ENCODE peak calls at places on chromosomes 6 and 20, in ten cellular contexts. M, X, G, V, C, I, F, S, D and P are unnamed samples.
A peak's percentile ranks its signal among the peaks of the same experiment; 100 is the strongest.

GRCh38 chr6:151493495-151494234 is at the start of gene CCDC170:
- DNase-seq in M (peak; percentile 32), X (no peak), G (no peak), V (peak; percentile 17), C (peak; percentile 40), I (peak; percentile 66), F (peak; percentile 56), S (no peak), D (peak; percentile 64), P (peak; percentile 76)

GRCh38 chr20:18904624-18905023 is 91.0 kb downstream of the SCP2D1 start:
- DNase-seq in M (no peak), X (no peak), G (no peak), V (no peak), C (no peak), I (no peak), F (no peak), S (no peak), D (no peak), P (no peak)

GRCh38 chr6:36276581-36277536 is 7.0 kb downstream of the PNPLA1 start:
- DNase-seq in M (no peak), X (no peak), G (no peak), V (no peak), C (no peak), I (no peak), F (no peak), S (no peak), D (no peak), P (no peak)

GRCh38 chr20:49397525-49397924 is 84.9 kb downstream of the KCNB1 start:
- DNase-seq in M (peak; percentile 31), X (no peak), G (no peak), V (peak; percentile 34), C (no peak), I (peak; percentile 83), F (no peak), S (no peak), D (no peak), P (no peak)

GRCh38 chr6:20441921-20442320 is 40.2 kb downstream of the E2F3 start:
- DNase-seq in M (no peak), X (no peak), G (no peak), V (no peak), C (no peak), I (no peak), F (no peak), S (no peak), D (no peak), P (no peak)

GRCh38 chr6:165231581-165232276 is 77.7 kb downstream of the C6orf118 start:
- DNase-seq in M (no peak), X (no peak), G (no peak), V (peak; percentile 50), C (no peak), I (no peak), F (no peak), S (peak; percentile 22), D (no peak), P (peak; percentile 18)

GRCh38 chr6:43977404-43978111 is 149.7 kb downstream of the MRPL14 start:
- DNase-seq in M (no peak), X (no peak), G (no peak), V (no peak), C (no peak), I (no peak), F (peak; percentile 13), S (no peak), D (no peak), P (no peak)

GRCh38 chr20:39853664-39854063 is 835.4 kb downstream of the MAFB start:
- DNase-seq in M (no peak), X (peak; percentile 58), G (no peak), V (peak; percentile 92), C (peak; percentile 55), I (no peak), F (no peak), S (peak; percentile 35), D (no peak), P (peak; percentile 58)

GRCh38 chr6:34657307-34657978 is 39.1 kb downstream of the ILRUN start:
- DNase-seq in M (peak; percentile 50), X (peak; percentile 66), G (no peak), V (peak; percentile 85), C (no peak), I (no peak), F (no peak), S (peak; percentile 91), D (no peak), P (no peak)

GRCh38 chr6:169520104-169520503 is 181.7 kb downstream of the WDR27 start:
- DNase-seq in M (no peak), X (no peak), G (no peak), V (peak; percentile 55), C (no peak), I (no peak), F (no peak), S (no peak), D (no peak), P (no peak)
- TF ChIP-seq CTCF in M (no peak), X (peak; percentile 70), G (peak; percentile 47), V (peak; percentile 64), C (peak; percentile 53), I (no peak), F (peak; percentile 56), S (peak; percentile 56), D (no peak), P (no peak)

DNA sequence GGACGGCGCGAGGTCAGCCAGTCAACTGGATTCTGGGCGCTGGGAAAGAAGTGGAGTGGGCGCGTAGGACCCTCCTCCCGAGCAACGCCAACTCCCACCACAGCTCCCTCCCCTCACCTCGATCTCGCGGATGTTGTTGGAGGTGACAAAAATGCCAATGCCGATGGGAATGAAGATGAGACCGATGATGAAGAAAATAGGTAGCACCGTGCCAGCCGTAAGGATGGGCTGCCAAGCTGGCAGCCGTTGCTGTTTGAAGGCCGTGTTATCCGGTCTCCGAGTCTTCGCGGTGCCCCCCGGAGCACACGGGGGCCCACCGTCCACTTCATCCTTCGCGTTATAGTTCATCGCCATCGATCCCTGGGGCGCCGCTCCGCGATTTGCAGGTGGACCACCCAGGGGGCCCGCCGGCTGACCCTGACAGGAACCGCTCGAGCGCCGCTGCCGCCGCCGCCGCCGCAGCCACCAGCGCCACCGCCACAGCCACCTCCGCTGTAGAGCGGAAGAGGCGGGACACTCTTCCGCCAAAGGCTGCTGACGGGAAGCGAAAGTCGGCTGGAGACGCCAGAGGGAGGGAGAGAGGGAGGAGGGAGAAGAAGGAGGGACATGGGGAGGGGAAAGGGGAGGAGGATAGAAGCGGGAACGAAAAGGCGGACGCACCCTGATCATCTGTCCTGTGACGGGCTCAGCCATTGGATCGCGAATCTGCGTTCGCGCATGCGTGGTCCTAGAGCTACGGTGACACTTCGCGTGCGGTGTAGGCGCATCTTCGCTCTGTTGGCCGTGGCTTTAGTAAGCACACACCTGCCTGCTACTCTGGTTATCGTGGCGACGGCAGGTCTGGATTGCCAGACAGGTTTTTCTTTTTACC is at the start of gene TMEM30A:
- DNase-seq in M (peak; percentile 98), X (peak; percentile 98), G (peak; percentile 98), V (peak; percentile 99), C (peak; percentile 92), I (peak; percentile 99), F (peak; percentile 99), S (peak; percentile 90), D (peak; percentile 95), P (peak; percentile 94)
- TF ChIP-seq CTCF in M (peak; percentile 8), X (no peak), G (no peak), V (no peak), C (no peak), I (no peak), F (no peak), S (no peak), D (no peak), P (no peak)

GRCh38 chr6:111367393-111368088 is 115.5 kb downstream of the REV3L start:
- DNase-seq in M (no peak), X (no peak), G (no peak), V (no peak), C (no peak), I (no peak), F (no peak), S (no peak), D (no peak), P (no peak)

GRCh38 chr6:111358454-111358853 is 124.6 kb downstream of the REV3L start:
- DNase-seq in M (no peak), X (peak; percentile 1), G (no peak), V (peak; percentile 49), C (no peak), I (no peak), F (no peak), S (peak; percentile 29), D (no peak), P (no peak)

GRCh38 chr6:111357680-111358079 is 125.3 kb downstream of the REV3L start:
- DNase-seq in M (no peak), X (no peak), G (no peak), V (peak; percentile 60), C (no peak), I (no peak), F (no peak), S (no peak), D (no peak), P (no peak)

GRCh38 chr6:111356551-111356950 is 126.5 kb downstream of the REV3L start:
- DNase-seq in M (no peak), X (no peak), G (no peak), V (no peak), C (no peak), I (no peak), F (no peak), S (no peak), D (no peak), P (no peak)

GRCh38 chr6:111361648-111362047 is 121.4 kb downstream of the REV3L start:
- DNase-seq in M (peak; percentile 12), X (peak; percentile 15), G (no peak), V (peak; percentile 35), C (peak; percentile 12), I (no peak), F (peak; percentile 48), S (no peak), D (no peak), P (peak; percentile 26)
- TF ChIP-seq CTCF in M (peak; percentile 72), X (peak; percentile 63), G (peak; percentile 38), V (peak; percentile 63), C (peak; percentile 60), I (peak; percentile 27), F (peak; percentile 72), S (peak; percentile 55), D (no peak), P (no peak)

GRCh38 chr20:15380770-15381169 is 1043.4 kb upstream of the FLRT3 start:
- DNase-seq in M (no peak), X (no peak), G (no peak), V (no peak), C (no peak), I (no peak), F (no peak), S (no peak), D (no peak), P (no peak)

GRCh38 chr20:15378151-15378550 is 1040.7 kb upstream of the FLRT3 start:
- DNase-seq in M (no peak), X (no peak), G (no peak), V (no peak), C (no peak), I (no peak), F (no peak), S (no peak), D (no peak), P (no peak)

GRCh38 chr20:15375836-15376235 is 1038.4 kb upstream of the FLRT3 start:
- DNase-seq in M (no peak), X (no peak), G (no peak), V (no peak), C (no peak), I (no peak), F (no peak), S (no peak), D (no peak), P (no peak)

DNA sequence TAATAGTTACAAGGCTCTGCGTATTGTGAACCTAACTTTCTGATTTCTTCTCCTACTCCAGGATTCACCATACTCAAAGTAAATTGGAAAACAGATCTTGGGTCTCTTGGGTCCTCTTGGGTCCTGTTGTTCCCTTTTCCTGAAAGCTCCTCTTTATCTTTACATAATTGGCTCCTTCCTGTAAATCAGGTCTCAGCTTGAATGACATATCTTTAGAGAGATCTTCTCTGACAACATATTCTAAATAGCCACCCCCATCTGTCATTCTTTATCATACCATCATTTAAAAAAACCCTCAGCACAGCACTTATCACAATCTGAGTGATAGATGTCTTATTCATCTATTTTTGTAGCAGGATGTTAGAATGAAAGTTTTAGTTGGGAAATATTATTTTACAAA is 1042.5 kb upstream of the FLRT3 start:
- DNase-seq in M (no peak), X (no peak), G (no peak), V (no peak), C (no peak), I (no peak), F (no peak), S (no peak), D (no peak), P (no peak)
- TF ChIP-seq CTCF in M (no peak), X (no peak), G (no peak), V (no peak), C (no peak), I (no peak), F (no peak), S (no peak), D (no peak), P (no peak)